ENCODE peak calls at places on chromosome 12, in five cellular contexts. One of them, this sample, is unnamed.

GRCh38 chr12:7989827-7990491 is 42.6 kb upstream of the FOXJ2 start:
- DNase-seq in activated T-cell treated with anti-CD3 and anti-CD28 coated beads, Interleukin-2, amount 50 U/mL, for 48 hours: peak
- DNase-seq in thoracic aorta: peak
- DNase-seq in HFFc6: no peak
- DNase-seq in HEK293T: no peak
- DNase-seq in this sample: no peak

GRCh38 chr12:121964813-121965643 is 46.6 kb downstream of the CFAP251 start:
- DNase-seq in HEK293T: no peak
- DNase-seq in HFFc6: peak
- DNase-seq in thoracic aorta: no peak
- DNase-seq in activated T-cell treated with anti-CD3 and anti-CD28 coated beads, Interleukin-2, amount 50 U/mL, for 48 hours: no peak
- DNase-seq in this sample: no peak

GRCh38 chr12:109273354-109273753 is 35.7 kb downstream of the FOXN4 start:
- DNase-seq in activated T-cell treated with anti-CD3 and anti-CD28 coated beads, Interleukin-2, amount 50 U/mL, for 48 hours: no peak
- DNase-seq in thoracic aorta: no peak
- DNase-seq in HFFc6: no peak
- DNase-seq in HEK293T: no peak
- DNase-seq in this sample: no peak

GRCh38 chr12:22016982-22017381 is 29.0 kb upstream of the CMAS start:
- DNase-seq in HEK293T: no peak
- DNase-seq in activated T-cell treated with anti-CD3 and anti-CD28 coated beads, Interleukin-2, amount 50 U/mL, for 48 hours: no peak
- DNase-seq in thoracic aorta: no peak
- DNase-seq in HFFc6: no peak
- DNase-seq in this sample: no peak

GRCh38 chr12:109821968-109822367 is 11.2 kb downstream of the TRPV4 start:
- DNase-seq in HFFc6: no peak
- DNase-seq in thoracic aorta: no peak
- DNase-seq in activated T-cell treated with anti-CD3 and anti-CD28 coated beads, Interleukin-2, amount 50 U/mL, for 48 hours: no peak
- DNase-seq in HEK293T: no peak
- DNase-seq in this sample: no peak

GRCh38 chr12:14635776-14636175 is 60.6 kb downstream of the GUCY2C start:
- DNase-seq in HEK293T: no peak
- DNase-seq in thoracic aorta: no peak
- DNase-seq in activated T-cell treated with anti-CD3 and anti-CD28 coated beads, Interleukin-2, amount 50 U/mL, for 48 hours: no peak
- DNase-seq in HFFc6: peak
- DNase-seq in this sample: no peak

GRCh38 chr12:123269395-123269892 is 2.2 kb downstream of the CDK2AP1 start:
- DNase-seq in thoracic aorta: no peak
- DNase-seq in HEK293T: no peak
- DNase-seq in activated T-cell treated with anti-CD3 and anti-CD28 coated beads, Interleukin-2, amount 50 U/mL, for 48 hours: peak
- DNase-seq in HFFc6: peak
- DNase-seq in this sample: no peak

GRCh38 chr12:58408516-58408915 is 467.1 kb downstream of the ATP23 start:
- DNase-seq in HEK293T: no peak
- DNase-seq in thoracic aorta: no peak
- DNase-seq in HFFc6: peak
- DNase-seq in activated T-cell treated with anti-CD3 and anti-CD28 coated beads, Interleukin-2, amount 50 U/mL, for 48 hours: no peak
- DNase-seq in this sample: no peak

GRCh38 chr12:55681142-55682077 is 26.3 kb downstream of the ITGA7 start:
- DNase-seq in activated T-cell treated with anti-CD3 and anti-CD28 coated beads, Interleukin-2, amount 50 U/mL, for 48 hours: no peak
- DNase-seq in HFFc6: peak
- DNase-seq in HEK293T: peak
- DNase-seq in thoracic aorta: peak
- DNase-seq in this sample: no peak

GRCh38 chr12:57276935-57277563 is 26.1 kb upstream of the STAC3 start:
- DNase-seq in HFFc6: peak
- DNase-seq in thoracic aorta: no peak
- DNase-seq in HEK293T: peak
- DNase-seq in activated T-cell treated with anti-CD3 and anti-CD28 coated beads, Interleukin-2, amount 50 U/mL, for 48 hours: peak
- DNase-seq in this sample: no peak

GRCh38 chr12:44812062-44812461 is 64.1 kb downstream of the NELL2 start:
- DNase-seq in thoracic aorta: no peak
- DNase-seq in activated T-cell treated with anti-CD3 and anti-CD28 coated beads, Interleukin-2, amount 50 U/mL, for 48 hours: no peak
- DNase-seq in HEK293T: peak
- DNase-seq in HFFc6: no peak
- DNase-seq in this sample: no peak

GRCh38 chr12:68871396-68871795 is 61.6 kb downstream of the CPM start:
- DNase-seq in HEK293T: no peak
- DNase-seq in activated T-cell treated with anti-CD3 and anti-CD28 coated beads, Interleukin-2, amount 50 U/mL, for 48 hours: no peak
- DNase-seq in thoracic aorta: no peak
- DNase-seq in HFFc6: no peak
- DNase-seq in this sample: no peak

GRCh38 chr12:23888396-23889068 is 60.9 kb downstream of the SOX5 start:
- DNase-seq in activated T-cell treated with anti-CD3 and anti-CD28 coated beads, Interleukin-2, amount 50 U/mL, for 48 hours: no peak
- DNase-seq in HEK293T: peak
- DNase-seq in thoracic aorta: no peak
- DNase-seq in HFFc6: no peak
- DNase-seq in this sample: no peak

GRCh38 chr12:111775205-111776193 is 8.8 kb downstream of the ALDH2 start:
- DNase-seq in HEK293T: no peak
- DNase-seq in HFFc6: no peak
- DNase-seq in activated T-cell treated with anti-CD3 and anti-CD28 coated beads, Interleukin-2, amount 50 U/mL, for 48 hours: no peak
- DNase-seq in thoracic aorta: no peak
- DNase-seq in this sample: peak

GRCh38 chr12:69534389-69534822 is 50.9 kb upstream of the CCT2 start:
- DNase-seq in HEK293T: peak
- DNase-seq in thoracic aorta: peak
- DNase-seq in activated T-cell treated with anti-CD3 and anti-CD28 coated beads, Interleukin-2, amount 50 U/mL, for 48 hours: peak
- DNase-seq in HFFc6: peak
- DNase-seq in this sample: peak

GRCh38 chr12:65325183-65325582 is 46.7 kb downstream of the MSRB3 start:
- DNase-seq in thoracic aorta: no peak
- DNase-seq in HEK293T: no peak
- DNase-seq in activated T-cell treated with anti-CD3 and anti-CD28 coated beads, Interleukin-2, amount 50 U/mL, for 48 hours: no peak
- DNase-seq in HFFc6: no peak
- DNase-seq in this sample: no peak

GRCh38 chr12:114069507-114069906 is 103.4 kb upstream of the RBM19 start:
- DNase-seq in thoracic aorta: no peak
- DNase-seq in activated T-cell treated with anti-CD3 and anti-CD28 coated beads, Interleukin-2, amount 50 U/mL, for 48 hours: no peak
- DNase-seq in HEK293T: no peak
- DNase-seq in HFFc6: no peak
- DNase-seq in this sample: no peak

GRCh38 chr12:121344506-121344905 is 7.7 kb downstream of the ANAPC5 start:
- DNase-seq in HEK293T: no peak
- DNase-seq in thoracic aorta: no peak
- DNase-seq in activated T-cell treated with anti-CD3 and anti-CD28 coated beads, Interleukin-2, amount 50 U/mL, for 48 hours: no peak
- DNase-seq in HFFc6: no peak
- DNase-seq in this sample: no peak

GRCh38 chr12:89999699-90000505 is 291.3 kb upstream of the ATP2B1 start:
- DNase-seq in HFFc6: peak
- DNase-seq in thoracic aorta: no peak
- DNase-seq in HEK293T: no peak
- DNase-seq in activated T-cell treated with anti-CD3 and anti-CD28 coated beads, Interleukin-2, amount 50 U/mL, for 48 hours: no peak
- DNase-seq in this sample: no peak

GRCh38 chr12:71438670-71439361 is 782 bp upstream of the LGR5 start:
- DNase-seq in HEK293T: peak
- DNase-seq in activated T-cell treated with anti-CD3 and anti-CD28 coated beads, Interleukin-2, amount 50 U/mL, for 48 hours: no peak
- DNase-seq in HFFc6: no peak
- DNase-seq in thoracic aorta: no peak
- DNase-seq in this sample: no peak

GRCh38 chr12:52199294-52199920 is 7.6 kb upstream of the KRT80 start:
- DNase-seq in activated T-cell treated with anti-CD3 and anti-CD28 coated beads, Interleukin-2, amount 50 U/mL, for 48 hours: no peak
- DNase-seq in HEK293T: no peak
- DNase-seq in HFFc6: no peak
- DNase-seq in thoracic aorta: no peak
- DNase-seq in this sample: no peak

GRCh38 chr12:54370218-54370730 is 6.0 kb upstream of the GPR84 start:
- DNase-seq in HFFc6: peak
- DNase-seq in activated T-cell treated with anti-CD3 and anti-CD28 coated beads, Interleukin-2, amount 50 U/mL, for 48 hours: peak
- DNase-seq in thoracic aorta: peak
- DNase-seq in HEK293T: peak
- DNase-seq in this sample: peak

GRCh38 chr12:48788522-48788851 is 402 bp downstream of the ADCY6 start:
- DNase-seq in HEK293T: no peak
- DNase-seq in HFFc6: no peak
- DNase-seq in activated T-cell treated with anti-CD3 and anti-CD28 coated beads, Interleukin-2, amount 50 U/mL, for 48 hours: no peak
- DNase-seq in thoracic aorta: no peak
- DNase-seq in this sample: no peak

GRCh38 chr12:130987151-130987931 is 33.6 kb downstream of the ADGRD1 start:
- DNase-seq in HFFc6: no peak
- DNase-seq in activated T-cell treated with anti-CD3 and anti-CD28 coated beads, Interleukin-2, amount 50 U/mL, for 48 hours: no peak
- DNase-seq in thoracic aorta: no peak
- DNase-seq in HEK293T: no peak
- DNase-seq in this sample: no peak

GRCh38 chr12:104944252-104944651 is 13.8 kb downstream of the SLC41A2 start:
- DNase-seq in activated T-cell treated with anti-CD3 and anti-CD28 coated beads, Interleukin-2, amount 50 U/mL, for 48 hours: no peak
- DNase-seq in thoracic aorta: no peak
- DNase-seq in HEK293T: no peak
- DNase-seq in HFFc6: no peak
- DNase-seq in this sample: no peak

GRCh38 chr12:11727133-11727664 is 77.7 kb downstream of the ETV6 start:
- DNase-seq in thoracic aorta: no peak
- DNase-seq in HFFc6: no peak
- DNase-seq in HEK293T: no peak
- DNase-seq in activated T-cell treated with anti-CD3 and anti-CD28 coated beads, Interleukin-2, amount 50 U/mL, for 48 hours: peak
- DNase-seq in this sample: no peak

GRCh38 chr12:49345048-49345839 is 1.4 kb upstream of the DNAJC22 start:
- DNase-seq in HEK293T: no peak
- DNase-seq in thoracic aorta: no peak
- DNase-seq in activated T-cell treated with anti-CD3 and anti-CD28 coated beads, Interleukin-2, amount 50 U/mL, for 48 hours: peak
- DNase-seq in HFFc6: no peak
- DNase-seq in this sample: no peak

This sample was measured in brain pericyte.